ENCODE peak calls at places on chromosomes 5 and 9, in five cellular contexts. T, C, N, D and I are unnamed samples. For H3K36me3, the result is how much of the 10 kb centered on the place peaks cover.

GRCh38 chr5:14250778-14251711 is 107.9 kb downstream of the TRIO start:
- DNase-seq in T (no peak), C (no peak), N (no peak), D (no peak), I (no peak)

GRCh38 chr9:34282096-34282495 is 47.0 kb downstream of the KIF24 start:
- DNase-seq in T (no peak), C (no peak), N (no peak), D (no peak), I (no peak)

GRCh38 chr5:76690704-76691469 is 25.0 kb upstream of the F2R start:
- DNase-seq in T (no peak), C (no peak), N (no peak), D (no peak), I (no peak)

GRCh38 chr5:6424110-6424659 is 24.5 kb upstream of the UBE2QL1 start:
- DNase-seq in T (no peak), C (no peak), N (no peak), D (no peak), I (no peak)

GRCh38 chr5:151699071-151699901 is 12.6 kb upstream of the SPARC start:
- DNase-seq in T (no peak), C (no peak), N (peak), D (peak), I (no peak)

GRCh38 chr5:180390441-180391190 is 37.5 kb upstream of the GFPT2 start:
- DNase-seq in T (no peak), C (no peak), N (no peak), D (no peak), I (no peak)

GRCh38 chr5:94746731-94747124 is 128.3 kb downstream of the SLF1 start:
- DNase-seq in T (no peak), C (no peak), N (no peak), D (no peak), I (no peak)

GRCh38 chr9:93589688-93590087 is 13.3 kb downstream of the PHF2 start:
- DNase-seq in T (no peak), C (no peak), N (no peak), D (peak), I (no peak)

GRCh38 chr5:28500511-28500910 is 1462.1 kb upstream of the CDH9 start:
- DNase-seq in T (no peak), C (no peak), N (no peak), D (no peak), I (no peak)

GRCh38 chr5:174608631-174609097 is 115.7 kb upstream of the MSX2 start:
- DNase-seq in T (no peak), C (no peak), N (peak), D (peak), I (no peak)

GRCh38 chr9:21070171-21070571 is 7.6 kb downstream of the IFNB1 start:
- DNase-seq in T (no peak), C (no peak), N (peak), D (no peak), I (no peak)

GRCh38 chr9:101428909-101429308 is 6.7 kb downstream of the ALDOB start:
- DNase-seq in T (no peak), C (no peak), N (no peak), D (no peak), I (no peak)

GRCh38 chr5:32814141-32814540 is 103.0 kb downstream of the NPR3 start:
- DNase-seq in T (no peak), C (no peak), N (no peak), D (no peak), I (no peak)

GRCh38 chr5:59253625-59254024 is 639.9 kb downstream of the PDE4D start:
- DNase-seq in T (no peak), C (no peak), N (no peak), D (no peak), I (no peak)

GRCh38 chr9:68780735-68781134 is 75.7 kb downstream of the PIP5K1B start:
- DNase-seq in T (no peak), C (no peak), N (no peak), D (no peak), I (peak)

GRCh38 chr5:87653242-87653641 is 240.5 kb upstream of the CCNH start:
- DNase-seq in T (no peak), C (no peak), N (no peak), D (no peak), I (no peak)

GRCh38 chr5:32707394-32707997 is 3.6 kb upstream of the NPR3 start:
- DNase-seq in T (no peak), C (no peak), N (no peak), D (no peak), I (no peak)

GRCh38 chr5:95069948-95070347 is 214.9 kb downstream of the MCTP1 start:
- DNase-seq in T (no peak), C (no peak), N (no peak), D (no peak), I (no peak)

GRCh38 chr9:35001285-35001677 is 11.7 kb downstream of the DNAJB5 start:
- DNase-seq in T (no peak), C (no peak), N (no peak), D (no peak), I (no peak)

GRCh38 chr9:22037954-22038690 is 29.0 kb upstream of the CDKN2B start:
- DNase-seq in T (no peak), C (no peak), N (no peak), D (no peak), I (peak)

GRCh38 chr9:4182831-4183230 is 117.0 kb downstream of the GLIS3 start:
- DNase-seq in T (no peak), C (no peak), N (no peak), D (no peak), I (no peak)

GRCh38 chr5:2254404-2254803 is 371.7 kb upstream of the IRX4 start:
- DNase-seq in T (no peak), C (no peak), N (no peak), D (no peak), I (no peak)

GRCh38 chr9:89553451-89554020 is 51.3 kb upstream of the GADD45G start:
- DNase-seq in T (no peak), C (no peak), N (no peak), D (no peak), I (no peak)

GRCh38 chr5:2157372-2157771 is 274.6 kb upstream of the IRX4 start:
- DNase-seq in T (no peak), C (no peak), N (no peak), D (no peak), I (no peak)

GRCh38 chr5:7869474-7870136 is 657 bp downstream of the MTRR start:
- DNase-seq in T (no peak), C (no peak), N (no peak), D (no peak), I (no peak)

GRCh38 chr5:9540791-9541190 is 5.1 kb downstream of the SEMA5A start:
- DNase-seq in T (no peak), C (no peak), N (no peak), D (no peak), I (no peak)

GRCh38 chr9:78369644-78370219 is 72.8 kb downstream of the PSAT1 start:
- DNase-seq in T (no peak), C (peak), N (peak), D (peak), I (peak)

GRCh38 chr5:138369249-138369648 is 16.8 kb downstream of the KDM3B start:
- DNase-seq in T (no peak), C (no peak), N (no peak), D (no peak), I (no peak)

GRCh38 chr5:82100303-82101077 is 128.7 kb downstream of the ATG10 start:
- DNase-seq in T (no peak), C (no peak), N (no peak), D (no peak), I (no peak)

GRCh38 chr5:176533894-176534611 is 3.1 kb downstream of the RNF44 start:
- DNase-seq in T (no peak), C (peak), N (peak), D (peak), I (peak)

GRCh38 chr5:134851307-134851923 is 5.6 kb downstream of the C5orf24 start:
- DNase-seq in T (no peak), C (no peak), N (no peak), D (no peak), I (no peak)

GRCh38 chr5:33105521-33105941 is 335.2 kb upstream of the TARS1 start:
- DNase-seq in T (no peak), C (no peak), N (no peak), D (no peak), I (no peak)

DNA sequence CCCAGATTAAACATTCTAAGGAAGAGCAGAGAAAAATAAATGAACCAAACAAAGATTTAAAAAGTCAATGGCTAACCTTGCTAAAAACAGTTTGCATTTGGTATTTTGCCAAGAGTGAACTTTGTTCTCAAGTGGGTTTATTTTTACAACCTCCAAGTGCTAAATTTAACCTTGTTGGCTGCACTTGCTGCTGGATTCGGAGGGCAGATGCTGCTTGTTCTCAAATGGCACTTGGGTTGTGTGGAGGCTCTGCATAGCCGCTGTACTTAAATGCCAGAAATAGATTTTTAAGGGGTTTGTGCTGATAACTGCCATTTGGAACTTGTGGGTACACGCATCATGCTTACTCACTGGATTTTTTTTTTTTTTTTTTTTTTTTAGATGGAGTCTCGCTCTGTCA is 13.3 kb upstream of the SPATA24 start:
- DNase-seq in T (no peak), C (no peak), N (no peak), D (peak), I (no peak)
- H3K36me3 ChIP-seq in T (under half), C (under half), N (under half), D (under half), I (under half)

GRCh38 chr5:37533851-37534250 is 154.7 kb downstream of the WDR70 start:
- DNase-seq in T (no peak), C (no peak), N (no peak), D (no peak), I (no peak)

GRCh38 chr5:37532976-37533740 is 154.0 kb downstream of the WDR70 start:
- DNase-seq in T (no peak), C (no peak), N (no peak), D (no peak), I (no peak)
- H3K27ac ChIP-seq in T (no peak), C (no peak), N (no peak), D (no peak), I (no peak)

GRCh38 chr5:75340714-75341478 is 3.9 kb downstream of the HMGCR start:
- DNase-seq in T (no peak), C (no peak), N (no peak), D (no peak), I (no peak)

GRCh38 chr5:75341934-75342333 is 4.9 kb downstream of the HMGCR start:
- DNase-seq in T (no peak), C (no peak), N (no peak), D (no peak), I (no peak)

GRCh38 chr5:75338408-75338807 is 1.4 kb downstream of the HMGCR start:
- DNase-seq in T (no peak), C (no peak), N (no peak), D (no peak), I (no peak)

GRCh38 chr5:75337366-75338021 is 474 bp downstream of the HMGCR start:
- DNase-seq in T (no peak), C (peak), N (peak), D (no peak), I (peak)

GRCh38 chr5:75342836-75343235 is 5.8 kb downstream of the HMGCR start:
- DNase-seq in T (no peak), C (no peak), N (no peak), D (no peak), I (no peak)
- H3K36me3 ChIP-seq in T (under half), C (under half), N (under half), D (under half), I (under half)

DNA sequence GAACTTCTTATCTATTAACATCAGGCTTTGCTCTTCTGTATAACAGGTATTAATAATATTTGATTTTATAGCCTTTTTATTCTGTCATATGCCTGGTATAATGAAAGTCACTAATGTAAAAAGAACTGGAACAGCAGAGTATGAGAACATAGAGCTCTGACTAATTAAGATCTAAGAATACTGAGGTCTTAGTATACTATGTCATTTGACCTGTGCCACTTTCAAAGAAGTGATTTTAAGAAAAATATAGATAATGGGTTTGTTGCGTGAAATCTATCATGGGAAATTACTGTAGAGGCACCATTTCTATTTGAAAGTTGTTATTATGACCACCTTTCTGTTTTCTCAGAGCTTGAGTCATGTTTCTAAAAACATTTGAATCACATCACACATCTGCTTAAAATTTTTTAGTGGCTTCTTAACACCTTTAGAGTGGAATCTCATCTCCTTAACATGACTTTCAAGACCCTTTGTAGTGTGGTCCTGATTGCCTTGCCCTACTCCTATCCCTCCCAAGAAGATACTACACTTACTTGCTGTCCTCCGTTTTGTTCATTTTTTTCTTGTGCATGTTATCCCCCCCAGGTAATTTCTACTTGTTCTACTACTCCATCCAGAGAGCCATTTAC is 14.3 kb downstream of the WDR36 start:
- DNase-seq in T (no peak), C (no peak), N (no peak), D (no peak), I (no peak)
- H3K27ac ChIP-seq in T (no peak), C (no peak), N (no peak), D (no peak), I (no peak)

DNA sequence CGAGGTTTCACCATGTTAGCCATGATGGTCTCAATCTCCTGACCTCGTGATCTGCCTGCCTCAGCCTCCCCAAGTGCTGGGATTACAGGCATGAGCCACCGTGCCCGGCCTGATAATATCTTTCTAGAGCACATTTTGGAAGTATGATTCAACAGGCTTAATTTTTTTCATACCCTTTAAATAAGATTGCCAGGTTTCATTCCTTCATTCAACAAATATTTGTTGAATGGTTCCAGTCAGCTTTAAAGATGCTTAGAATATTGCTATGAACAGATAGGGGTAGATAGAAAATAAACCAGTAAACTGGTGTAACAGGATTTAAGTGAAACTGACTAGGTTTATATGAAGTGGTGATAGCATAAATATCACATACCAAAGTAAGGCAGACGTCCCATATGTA is 41.3 kb downstream of the DMXL1 start:
- DNase-seq in T (no peak), C (no peak), N (no peak), D (no peak), I (no peak)
- H3K36me3 ChIP-seq in T (under half), C (under half), N (under half), D (under half), I (under half)

DNA sequence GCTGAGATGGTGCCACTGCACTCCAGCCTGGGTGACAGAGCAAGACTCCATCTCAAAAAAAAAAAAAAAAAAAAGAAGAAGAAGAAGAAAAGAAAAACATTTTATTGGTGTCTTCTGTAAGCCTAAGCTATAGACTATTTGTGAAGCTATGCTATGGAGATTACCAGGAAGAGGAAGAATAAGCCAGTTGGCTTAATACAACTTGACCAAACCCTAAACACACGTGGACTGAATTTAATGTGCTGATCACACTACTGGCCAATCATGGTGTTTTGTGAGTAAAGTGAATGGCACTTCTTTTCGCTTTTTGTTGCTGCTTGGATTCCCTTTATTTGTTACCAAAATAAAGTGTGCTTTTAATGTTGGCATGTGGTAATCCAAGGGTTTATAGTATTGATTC is 49.9 kb downstream of the GGTA1 start:
- DNase-seq in T (no peak), C (no peak), N (no peak), D (no peak), I (no peak)
- H3K27ac ChIP-seq in T (peak), C (no peak), N (peak), D (no peak), I (no peak)

GRCh38 chr5:34692781-34693180 is 36.7 kb downstream of the RAI14 start:
- DNase-seq in T (no peak), C (no peak), N (no peak), D (no peak), I (no peak)

GRCh38 chr5:34697308-34698108 is 41.4 kb downstream of the RAI14 start:
- DNase-seq in T (no peak), C (no peak), N (no peak), D (no peak), I (no peak)

GRCh38 chr5:34694012-34694411 is 37.9 kb downstream of the RAI14 start:
- DNase-seq in T (no peak), C (no peak), N (no peak), D (no peak), I (no peak)

GRCh38 chr5:34698109-34698419 is 41.9 kb downstream of the RAI14 start:
- DNase-seq in T (no peak), C (no peak), N (no peak), D (no peak), I (no peak)

GRCh38 chr5:34695275-34696032 is 39.3 kb downstream of the RAI14 start:
- DNase-seq in T (no peak), C (no peak), N (no peak), D (no peak), I (no peak)
- H3K36me3 ChIP-seq in T (under half), C (under half), N (under half), D (under half), I (under half)

GRCh38 chr9:113998114-113998513 is 80.0 kb downstream of the AMBP start:
- DNase-seq in T (no peak), C (no peak), N (no peak), D (no peak), I (no peak)
- H3K27ac ChIP-seq in T (no peak), C (no peak), N (no peak), D (no peak), I (no peak)

GRCh38 chr5:886716-887325 is 5.8 kb downstream of the BRD9 start:
- DNase-seq in T (no peak), C (no peak), N (no peak), D (no peak), I (no peak)

GRCh38 chr5:886051-886450 is 6.5 kb downstream of the BRD9 start:
- DNase-seq in T (no peak), C (no peak), N (no peak), D (no peak), I (no peak)

GRCh38 chr5:889075-889710 is 3.4 kb downstream of the BRD9 start:
- DNase-seq in T (no peak), C (no peak), N (no peak), D (no peak), I (no peak)

GRCh38 chr5:885529-885928 is 7.1 kb downstream of the BRD9 start:
- DNase-seq in T (no peak), C (no peak), N (no peak), D (no peak), I (no peak)

GRCh38 chr5:887947-888640 is 4.5 kb downstream of the BRD9 start:
- DNase-seq in T (no peak), C (no peak), N (no peak), D (no peak), I (no peak)
- H3K36me3 ChIP-seq in T (under half), C (half or more), N (under half), D (under half), I (half or more)